ENCODE peak calls at places on chromosomes 11 and 22, in four cellular contexts. C is GM23338, U is left ventricle myocardium inferior, Q is colonic mucosa. A is an unnamed sample. For H3K4me1, the result is how much of the 10 kb centered on the place peaks cover.

GRCh38 chr22:40022536-40023225 is 27.9 kb downstream of the FAM83F start:
- DNase-seq in C (no peak), U (no peak), Q (peak), A (no peak)

GRCh38 chr22:40484906-40485660 is 114.7 kb downstream of the SGSM3 start:
- DNase-seq in C (no peak), U (no peak), Q (no peak), A (no peak)

GRCh38 chr11:14054708-14055107 is 92.2 kb downstream of the SPON1 start:
- DNase-seq in C (no peak), U (peak), Q (no peak), A (no peak)

GRCh38 chr11:73197348-73197747 is 20.7 kb upstream of the P2RY2 start:
- DNase-seq in C (no peak), U (no peak), Q (peak), A (peak)

GRCh38 chr11:63536669-63537292 is at the start of gene PLAAT4:
- DNase-seq in C (no peak), U (peak), Q (peak), A (no peak)

GRCh38 chr11:96055706-96056387 is 131.9 kb upstream of the MTMR2 start:
- DNase-seq in C (no peak), U (no peak), Q (no peak), A (no peak)

GRCh38 chr11:119505861-119506260 is 82.9 kb upstream of the THY1 start:
- DNase-seq in C (no peak), U (no peak), Q (no peak), A (no peak)

GRCh38 chr11:47899801-47900200 is 51.7 kb upstream of the NUP160 start:
- DNase-seq in C (no peak), U (no peak), Q (no peak), A (no peak)

GRCh38 chr22:17941501-17942406 is 82.6 kb downstream of the MICAL3 start:
- DNase-seq in C (no peak), U (no peak), Q (no peak), A (no peak)

GRCh38 chr11:69841170-69841858 is 22.1 kb upstream of the FGF3 start:
- DNase-seq in C (no peak), U (no peak), Q (no peak), A (no peak)

GRCh38 chr11:100592619-100593309 is 94.3 kb upstream of the ARHGAP42 start:
- DNase-seq in C (no peak), U (no peak), Q (no peak), A (no peak)

GRCh38 chr22:27791494-27792241 is 9.9 kb downstream of the MN1 start:
- DNase-seq in C (no peak), U (no peak), Q (no peak), A (no peak)

GRCh38 chr22:31185056-31185455 is 25.1 kb downstream of the RNF185 start:
- DNase-seq in C (no peak), U (no peak), Q (no peak), A (no peak)

GRCh38 chr11:119641991-119642745 is 86.8 kb downstream of the NECTIN1 start:
- DNase-seq in C (peak), U (no peak), Q (no peak), A (no peak)

GRCh38 chr11:25970726-25971508 is 361.0 kb upstream of the ANO3 start:
- DNase-seq in C (peak), U (no peak), Q (no peak), A (no peak)

DNA sequence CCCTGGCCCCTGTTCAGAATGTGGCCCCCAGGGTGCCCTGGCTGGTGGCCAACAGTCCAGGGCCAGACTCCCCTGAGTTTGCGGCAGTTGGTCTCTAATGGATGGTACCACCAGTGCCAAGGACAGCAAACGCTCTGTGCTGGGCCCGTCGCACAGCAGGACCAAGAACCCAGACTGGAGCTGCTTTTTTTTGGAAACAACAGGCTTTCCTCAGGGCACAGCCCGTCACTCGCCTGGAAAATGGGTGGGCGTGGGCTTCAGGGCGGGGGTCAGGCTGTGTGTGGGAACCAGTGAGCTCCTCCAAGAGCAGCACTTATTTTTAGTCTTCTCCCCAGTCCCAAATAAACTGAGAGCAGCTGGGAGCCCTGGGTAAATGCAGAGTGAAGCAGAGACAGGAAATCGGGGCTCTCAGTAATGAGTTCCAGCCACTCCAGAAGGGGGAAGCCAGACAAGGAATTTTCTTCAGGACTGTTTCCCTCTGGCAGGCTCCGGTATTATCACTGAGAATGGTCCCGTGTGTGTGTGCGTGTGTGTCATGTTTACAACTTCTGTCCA is 62.9 kb downstream of the PPFIBP2 start:
- DNase-seq in C (peak), U (peak), Q (peak), A (peak)
- H3K4me3 ChIP-seq in C (peak), U (peak), Q (peak), A (no peak)

GRCh38 chr11:133230446-133230845 is 301.9 kb downstream of the OPCML start:
- DNase-seq in C (no peak), U (no peak), Q (no peak), A (peak)
- H3K4me1 ChIP-seq in C (under half), U (under half), Q (under half), A (under half)

DNA sequence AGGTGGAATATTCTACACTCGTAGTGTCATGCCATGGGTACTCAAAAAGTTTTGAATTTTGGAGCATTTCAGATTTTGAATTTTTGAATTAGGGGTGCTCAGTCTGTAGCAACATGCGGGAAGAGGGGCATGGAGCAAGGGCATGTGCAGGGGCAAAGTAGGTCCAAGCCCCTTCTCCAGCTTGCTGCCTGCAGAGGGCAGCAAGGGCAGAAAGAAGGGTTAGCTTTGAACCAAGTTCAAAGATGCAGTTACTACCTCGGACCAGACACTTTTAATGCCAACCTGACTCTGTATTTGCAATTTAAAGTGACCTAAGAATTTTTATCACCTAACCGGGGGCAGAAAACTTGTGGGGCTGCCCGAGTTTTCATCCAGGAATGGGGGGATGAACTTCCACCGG is 68.2 kb downstream of the CD82 start:
- DNase-seq in C (no peak), U (no peak), Q (no peak), A (no peak)
- TF ChIP-seq CTCF in C (peak), U (peak), Q (no peak), A (no peak)

GRCh38 chr11:93784935-93785360 is 866 bp downstream of the MED17 start:
- DNase-seq in C (peak), U (no peak), Q (no peak), A (no peak)

GRCh38 chr11:93783767-93784151 is 323 bp upstream of the MED17 start:
- DNase-seq in C (no peak), U (no peak), Q (no peak), A (no peak)

GRCh38 chr11:93784152-93784934 is at the start of gene MED17:
- DNase-seq in C (peak), U (peak), Q (peak), A (peak)

DNA sequence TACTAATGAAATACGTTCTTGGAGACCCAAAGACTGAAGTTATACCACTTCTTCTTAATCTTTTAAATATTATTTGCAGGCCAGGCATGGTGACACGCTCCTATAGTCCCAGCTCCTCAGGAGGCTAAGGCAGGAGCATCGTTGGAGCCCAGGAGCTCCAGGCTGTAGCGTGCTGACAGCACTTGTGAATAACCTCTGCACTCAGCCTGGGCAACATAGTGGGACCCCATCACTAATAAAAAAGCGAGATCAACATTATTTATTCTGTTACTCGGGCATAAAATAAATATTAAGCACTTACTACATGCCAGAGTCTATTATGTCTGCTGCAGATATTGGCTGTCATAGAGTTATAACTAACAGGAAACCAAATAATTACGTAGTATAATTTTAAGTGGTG is 720 bp upstream of the MED17 start:
- DNase-seq in C (no peak), U (no peak), Q (no peak), A (no peak)
- H3K4me3 ChIP-seq in C (peak), U (peak), Q (peak), A (no peak)

GRCh38 chr11:60482361-60482760 is 10.2 kb upstream of the MS4A12 start:
- DNase-seq in C (no peak), U (no peak), Q (no peak), A (no peak)

GRCh38 chr11:60485987-60486386 is 6.6 kb upstream of the MS4A12 start:
- DNase-seq in C (peak), U (no peak), Q (peak), A (no peak)
- H3K4me1 ChIP-seq in C (under half), U (under half), Q (under half), A (under half)

GRCh38 chr11:5892908-5893307 is at the start of gene OR52E5:
- DNase-seq in C (no peak), U (no peak), Q (no peak), A (no peak)

GRCh38 chr11:5887172-5887571 is 5.8 kb upstream of the OR52E5 start:
- DNase-seq in C (no peak), U (no peak), Q (no peak), A (no peak)

GRCh38 chr11:5891216-5891800 is 1.7 kb upstream of the OR52E5 start:
- DNase-seq in C (peak), U (no peak), Q (no peak), A (no peak)
- TF ChIP-seq CTCF in C (no peak), U (peak), Q (no peak), A (no peak)

DNA sequence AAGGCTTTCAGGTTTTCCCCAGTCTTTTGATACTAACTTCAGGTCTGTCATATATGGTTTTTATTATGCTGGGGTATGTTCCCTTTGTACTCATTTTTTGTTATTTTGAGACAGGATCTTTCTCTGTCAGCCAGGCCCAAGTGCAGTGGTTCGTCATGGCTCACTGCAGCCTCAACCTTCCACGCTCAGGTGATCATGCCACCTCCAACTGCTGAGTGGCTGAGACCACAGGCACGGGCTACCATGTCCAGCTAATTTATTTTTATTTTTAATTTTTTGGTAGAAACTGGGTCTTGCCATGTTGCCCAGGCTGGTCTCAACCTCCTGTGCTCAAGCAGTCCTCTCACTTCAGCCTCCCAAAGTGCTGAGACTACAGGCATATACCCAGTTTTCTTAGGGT is 50.6 kb upstream of the PDGFD start:
- DNase-seq in C (no peak), U (no peak), Q (no peak), A (no peak)
- H3K4me3 ChIP-seq in C (no peak), U (no peak), Q (no peak), A (no peak)

GRCh38 chr11:68380786-68381622 is 68.6 kb downstream of the LRP5 start:
- DNase-seq in C (no peak), U (peak), Q (no peak), A (no peak)

GRCh38 chr11:68381716-68382115 is 69.3 kb downstream of the LRP5 start:
- DNase-seq in C (no peak), U (no peak), Q (no peak), A (no peak)

GRCh38 chr11:68377389-68377795 is 65.0 kb downstream of the LRP5 start:
- DNase-seq in C (no peak), U (no peak), Q (no peak), A (no peak)

GRCh38 chr11:68382358-68382998 is 70.1 kb downstream of the LRP5 start:
- DNase-seq in C (no peak), U (no peak), Q (no peak), A (no peak)

DNA sequence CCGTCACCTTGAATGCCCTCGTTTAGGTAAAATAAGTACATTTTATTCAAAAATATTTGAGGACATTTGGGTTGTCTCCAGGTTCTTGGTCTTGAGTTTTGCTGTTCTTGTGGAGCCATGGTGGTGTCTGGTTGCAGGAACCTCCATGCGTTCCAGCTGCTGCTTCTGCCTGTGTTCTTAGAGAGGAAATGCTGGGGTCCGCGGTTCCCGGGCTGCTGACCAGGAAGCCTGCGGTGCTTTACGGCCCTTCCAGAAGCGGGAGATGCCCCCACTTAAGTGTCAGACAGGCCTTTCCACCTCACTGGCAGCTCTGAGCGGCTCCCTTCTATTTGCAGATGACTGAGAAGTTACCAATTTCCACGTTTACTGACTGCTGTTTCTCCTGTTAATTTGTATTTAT is 66.8 kb downstream of the LRP5 start:
- DNase-seq in C (no peak), U (no peak), Q (no peak), A (no peak)
- H3K4me1 ChIP-seq in C (under half), U (half or more), Q (under half), A (under half)

DNA sequence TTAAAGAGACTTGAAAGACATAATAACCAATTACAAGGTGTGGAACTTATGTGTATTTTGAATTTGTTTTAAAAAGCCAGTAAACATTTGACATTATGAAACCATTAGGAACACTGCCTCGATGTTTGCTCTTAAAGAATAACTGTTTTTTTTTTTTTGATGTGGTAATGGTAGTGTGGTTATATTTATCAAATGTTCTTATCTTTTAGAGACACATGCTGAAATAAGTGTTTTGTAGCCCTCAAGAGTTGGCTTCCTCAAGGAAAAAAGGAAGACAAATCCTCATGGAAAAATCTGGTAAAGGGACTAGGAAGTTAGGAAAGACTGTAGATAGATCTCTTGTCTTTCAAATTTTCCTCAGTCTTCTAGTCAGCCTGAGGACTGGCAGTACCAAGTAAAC is 2.2 kb upstream of the ABTB2 start:
- DNase-seq in C (no peak), U (no peak), Q (no peak), A (no peak)
- TF ChIP-seq CTCF in C (no peak), U (no peak), Q (no peak), A (no peak)

A was measured in mucosa of descending colon.